ENCODE peak calls at places on chromosomes 16 and 17, in eight cellular contexts. H, O, K, E, G, Y, A and M are unnamed samples.

GRCh38 chr16:80265624-80266306 is 275.0 kb upstream of the DYNLRB2 start:
- DNase-seq in A (no peak), O (no peak), K (no peak), G (no peak), Y (no peak), H (peak; percentile 16), E (peak; percentile 99), M (no peak)

GRCh38 chr17:1412185-1413110 is 12.4 kb upstream of the YWHAE start:
- DNase-seq in H (no peak), A (no peak), Y (no peak), O (no peak), E (peak; percentile 21), G (no peak), K (peak; percentile 46), M (no peak)

GRCh38 chr16:14303654-14304394 is 232.7 kb downstream of the MRTFB start:
- DNase-seq in O (peak; percentile 51), H (no peak), G (no peak), E (no peak), Y (no peak), A (no peak), K (peak; percentile 51), M (no peak)

GRCh38 chr17:19759934-19760530 is 11.9 kb upstream of the ALDH3A1 start:
- DNase-seq in E (no peak), Y (no peak), H (no peak), A (no peak), G (no peak), K (no peak), O (no peak), M (no peak)

GRCh38 chr17:82110298-82110697 is 12.3 kb upstream of the FASN start:
- DNase-seq in G (no peak), A (no peak), Y (peak; percentile 94), K (peak; percentile 47), E (peak; percentile 88), O (no peak), H (no peak), M (no peak)

GRCh38 chr17:77499699-77500435 is 359.1 kb downstream of the SEC14L1 start:
- DNase-seq in H (no peak), Y (no peak), A (peak; percentile 17), G (no peak), K (no peak), O (no peak), E (no peak), M (no peak)

GRCh38 chr17:73320601-73321264 is 8.9 kb upstream of the CDC42EP4 start:
- DNase-seq in O (no peak), A (no peak), K (no peak), E (no peak), Y (no peak), H (no peak), G (no peak), M (no peak)

GRCh38 chr16:85699628-85700027 is 10.9 kb upstream of the GINS2 start:
- DNase-seq in Y (no peak), E (no peak), O (no peak), K (no peak), H (peak; percentile 75), A (no peak), G (no peak), M (no peak)

GRCh38 chr16:14501331-14502255 is 128.5 kb downstream of the PARN start:
- DNase-seq in H (peak; percentile 94), G (peak; percentile 67), Y (peak; percentile 87), O (peak; percentile 82), A (no peak), E (peak; percentile 92), K (peak; percentile 94), M (peak; percentile 78)

GRCh38 chr17:51120357-51120738 is 320 bp downstream of the SPAG9 start:
- DNase-seq in K (no peak), E (no peak), Y (no peak), O (no peak), A (peak; percentile 61), G (no peak), H (peak; percentile 14), M (no peak)

GRCh38 chr17:76593338-76593737 is 7.7 kb upstream of the ST6GALNAC2 start:
- DNase-seq in G (peak; percentile 74), H (peak; percentile 31), O (peak; percentile 40), Y (peak; percentile 99), A (no peak), E (no peak), K (peak; percentile 43), M (no peak)

GRCh38 chr16:72125635-72126428 is 32.2 kb downstream of the DHX38 start:
- DNase-seq in Y (no peak), A (no peak), G (no peak), O (no peak), K (no peak), H (no peak), E (no peak), M (no peak)

GRCh38 chr16:49855822-49856740 is at the start of gene ZNF423:
- DNase-seq in H (no peak), G (no peak), K (no peak), O (peak; percentile 58), Y (no peak), A (no peak), E (no peak), M (no peak)

GRCh38 chr17:21289902-21290571 is 5.5 kb downstream of the MAP2K3 start:
- DNase-seq in Y (no peak), H (no peak), E (no peak), G (no peak), O (no peak), K (no peak), A (no peak), M (no peak)

GRCh38 chr17:77097772-77098171 is 43.0 kb upstream of the SEC14L1 start:
- DNase-seq in K (no peak), H (no peak), G (no peak), O (no peak), E (no peak), A (no peak), Y (no peak), M (no peak)

GRCh38 chr17:58666858-58667267 is 25.0 kb downstream of the TEX14 start:
- DNase-seq in G (peak; percentile 81), E (no peak), A (peak; percentile 49), O (no peak), K (no peak), Y (peak; percentile 92), H (peak; percentile 79), M (no peak)

GRCh38 chr16:67006930-67007658 is 18.7 kb downstream of the CES4A start:
- DNase-seq in E (no peak), K (peak; percentile 14), H (peak; percentile 38), G (no peak), O (no peak), A (no peak), Y (no peak), M (no peak)

GRCh38 chr16:86087561-86088230 is 188.7 kb downstream of the IRF8 start:
- DNase-seq in H (no peak), K (no peak), O (no peak), A (no peak), G (no peak), Y (no peak), E (no peak), M (no peak)

GRCh38 chr17:82007228-82007494 is 15.5 kb downstream of the CENPX start:
- DNase-seq in O (no peak), A (no peak), K (no peak), E (no peak), G (no peak), Y (no peak), H (no peak), M (no peak)

GRCh38 chr16:12780467-12780866 is 23.2 kb downstream of the CPPED1 start:
- DNase-seq in A (no peak), G (no peak), E (no peak), Y (no peak), O (no peak), H (no peak), K (no peak), M (no peak)

GRCh38 chr16:52545544-52546262 is 1.2 kb downstream of the TOX3 start:
- DNase-seq in G (no peak), O (peak; percentile 66), H (no peak), A (no peak), E (no peak), Y (no peak), K (no peak), M (no peak)

GRCh38 chr17:74217036-74217725 is 3.8 kb downstream of the TTYH2 start:
- DNase-seq in K (no peak), G (no peak), A (no peak), O (no peak), E (no peak), H (no peak), Y (no peak), M (no peak)

GRCh38 chr16:54538241-54538640 is 251.7 kb upstream of the IRX3 start:
- DNase-seq in G (no peak), O (no peak), A (no peak), H (no peak), Y (no peak), E (no peak), K (no peak), M (no peak)

GRCh38 chr16:61324044-61324443 is 712.2 kb downstream of the CDH8 start:
- DNase-seq in A (no peak), G (no peak), H (no peak), E (no peak), O (no peak), Y (no peak), K (no peak), M (no peak)

GRCh38 chr17:31466096-31466495 is 74.6 kb downstream of the RAB11FIP4 start:
- DNase-seq in A (no peak), Y (no peak), K (no peak), G (no peak), E (no peak), H (no peak), O (no peak), M (no peak)

GRCh38 chr16:87466975-87467501 is 25.8 kb downstream of the ZCCHC14 start:
- DNase-seq in Y (no peak), H (no peak), A (no peak), G (no peak), O (no peak), E (no peak), K (no peak), M (no peak)
- H3K4me3 ChIP-seq in Y (no peak overlapping the region), H (no peak overlapping the region), A (no peak overlapping the region), G (no peak overlapping the region), O (no peak overlapping the region), E (no peak overlapping the region), K (no peak overlapping the region), M (no peak overlapping the region)

GRCh38 chr16:31696968-31697743 is 169.5 kb downstream of the AHSP start:
- DNase-seq in E (peak; percentile 64), H (peak; percentile 53), Y (peak; percentile 56), G (peak; percentile 43), K (no peak), A (no peak), O (peak; percentile 73), M (no peak)
- TF ChIP-seq CTCF in E (peak; percentile 94), H (peak; percentile 71), Y (peak; percentile 71), G (peak; percentile 71), K (peak; percentile 78), A (peak; percentile 24), O (peak; percentile 72), M (peak; percentile 76)

DNA sequence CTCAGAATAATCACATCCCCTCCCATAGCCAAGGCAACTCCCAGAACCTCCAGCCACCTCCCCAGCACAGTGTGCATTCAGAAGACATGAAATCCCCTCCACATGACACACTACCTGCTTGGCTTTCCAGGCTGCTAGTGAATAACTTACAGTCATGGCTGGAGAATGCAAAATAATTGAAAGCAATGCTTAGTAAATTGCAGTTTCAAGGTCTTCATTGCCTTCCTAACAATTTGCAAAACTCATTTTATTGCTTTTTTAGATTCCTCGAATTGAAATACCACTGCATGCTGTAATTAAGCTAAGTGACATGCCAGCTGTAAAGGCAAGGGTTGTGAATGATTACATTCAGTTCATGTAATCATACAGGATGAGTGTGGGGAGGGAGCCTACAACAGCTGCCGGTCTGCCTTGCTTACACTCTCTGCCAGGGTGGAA is 29.0 kb upstream of the HOXB13 start:
- DNase-seq in O (no peak), Y (peak; percentile 54), G (no peak), E (no peak), A (no peak), K (no peak), H (no peak), M (peak; percentile 3)
- H3K27me3 ChIP-seq in O (peaks cover 99% of the 10 kb centered on the region), Y (no peaks in the 10 kb centered on the region), G (no peaks in the 10 kb centered on the region), E (peaks cover 24% of the 10 kb centered on the region), A (peaks cover 33% of the 10 kb centered on the region), K (peaks cover 96% of the 10 kb centered on the region), H (peaks cover 85% of the 10 kb centered on the region), M (peaks cover 32% of the 10 kb centered on the region)

GRCh38 chr16:58516768-58517107 is 1.4 kb downstream of the SETD6 start:
- DNase-seq in K (no peak), Y (no peak), G (no peak), O (no peak), E (no peak), H (no peak), A (no peak), M (no peak)
- H3K4me3 ChIP-seq in K (peak overlapping the region; percentile 99), Y (peak overlapping the region; percentile 63), G (peak overlapping the region; percentile 72), O (peak overlapping the region; percentile 78), E (peak overlapping the region; percentile 80), H (no peak overlapping the region), A (no peak overlapping the region), M (no peak overlapping the region)